ENCODE peak calls at places on chromosome 21, in five cellular contexts. R is stimulated activated CD4-positive, alpha-beta T cell treated with anti-CD3 and anti-CD28 coated beads, Interleukin-4, amount 100 ng/mL, for 4 hours; T is dermis microvascular lymphatic vessel endothelial cell; B is lower leg skin; I is Right ventricle myocardium inferior. A is an unnamed sample.

GRCh38 chr21:26795866-26796329 is 49.3 kb downstream of the ADAMTS1 start:
- DNase-seq in R (no peak), T (no peak), B (no peak), I (no peak), A (no peak)

GRCh38 chr21:42097860-42098259 is 26.7 kb downstream of the UMODL1 start:
- DNase-seq in R (no peak), T (peak; percentile 93), B (peak; percentile 78), I (no peak), A (no peak)

GRCh38 chr21:32190491-32191144 is 88.2 kb downstream of the MIS18A start:
- DNase-seq in R (no peak), T (no peak), B (no peak), I (no peak), A (no peak)

GRCh38 chr21:44427241-44428120 is 27.8 kb upstream of the LRRC3 start:
- DNase-seq in R (no peak), T (no peak), B (no peak), I (peak; percentile 31), A (no peak)

GRCh38 chr21:43939443-43940328 is 72.4 kb upstream of the TRAPPC10 start:
- DNase-seq in R (no peak), T (no peak), B (no peak), I (no peak), A (no peak)

GRCh38 chr21:43269461-43269860 is 100.7 kb downstream of the CRYAA start:
- DNase-seq in R (peak; percentile 31), T (no peak), B (no peak), I (peak; percentile 62), A (peak; percentile 19)

GRCh38 chr21:35198004-35198403 is 148.9 kb upstream of the RUNX1 start:
- DNase-seq in R (no peak), T (no peak), B (peak; percentile 21), I (no peak), A (no peak)

GRCh38 chr21:40054403-40054802 is 187.2 kb downstream of the PCP4 start:
- DNase-seq in R (no peak), T (no peak), B (no peak), I (peak; percentile 65), A (no peak)

GRCh38 chr21:25700741-25701140 is 34.0 kb downstream of the ATP5PF start:
- DNase-seq in R (no peak), T (no peak), B (no peak), I (no peak), A (no peak)

GRCh38 chr21:43718872-43719747 is at the start of gene PDXK:
- DNase-seq in R (peak; percentile 79), T (peak; percentile 31), B (peak; percentile 66), I (peak; percentile 95), A (peak; percentile 64)

GRCh38 chr21:16829532-16829931 is 683.3 kb upstream of the CXADR start:
- DNase-seq in R (no peak), T (no peak), B (no peak), I (no peak), A (no peak)

GRCh38 chr21:33441489-33442477 is 38.0 kb downstream of the TMEM50B start:
- DNase-seq in R (no peak), T (no peak), B (no peak), I (no peak), A (no peak)

GRCh38 chr21:15592271-15592860 is 137.4 kb upstream of the USP25 start:
- DNase-seq in R (no peak), T (peak; percentile 65), B (no peak), I (no peak), A (no peak)

GRCh38 chr21:43196789-43197188 is 28.0 kb downstream of the CRYAA start:
- DNase-seq in R (no peak), T (no peak), B (peak; percentile 59), I (peak; percentile 9), A (no peak)

GRCh38 chr21:40386301-40386911 is 460.6 kb downstream of the DSCAM start:
- DNase-seq in R (peak; percentile 11), T (no peak), B (no peak), I (peak; percentile 55), A (no peak)

GRCh38 chr21:26717146-26717739 is 128.0 kb downstream of the ADAMTS1 start:
- DNase-seq in R (no peak), T (peak; percentile 4), B (no peak), I (no peak), A (no peak)

GRCh38 chr21:38833122-38833521 is 27.4 kb downstream of the ETS2 start:
- DNase-seq in R (no peak), T (no peak), B (no peak), I (no peak), A (no peak)

GRCh38 chr21:39630191-39630591 is 17.5 kb downstream of the B3GALT5 start:
- DNase-seq in R (no peak), T (no peak), B (no peak), I (no peak), A (no peak)

GRCh38 chr21:41816583-41817165 is 49.8 kb upstream of the RIPK4 start:
- DNase-seq in R (peak; percentile 46), T (peak; percentile 30), B (peak; percentile 34), I (no peak), A (peak; percentile 31)

GRCh38 chr21:43648171-43648570 is 11.1 kb downstream of the HSF2BP start:
- DNase-seq in R (no peak), T (no peak), B (no peak), I (no peak), A (no peak)

GRCh38 chr21:38460171-38460742 is 38.0 kb downstream of the ERG start:
- DNase-seq in R (no peak), T (peak; percentile 70), B (no peak), I (no peak), A (no peak)

GRCh38 chr21:46118305-46118870 is 20.5 kb downstream of the COL6A2 start:
- DNase-seq in R (peak; percentile 0), T (no peak), B (no peak), I (peak; percentile 51), A (no peak)

GRCh38 chr21:41974752-41975053 is 20.9 kb upstream of the C2CD2 start:
- DNase-seq in R (no peak), T (no peak), B (no peak), I (no peak), A (no peak)

GRCh38 chr21:35503646-35504045 is 454.5 kb upstream of the RUNX1 start:
- DNase-seq in R (no peak), T (no peak), B (no peak), I (no peak), A (no peak)

GRCh38 chr21:18002393-18002792 is 183.2 kb upstream of the C21orf91 start:
- DNase-seq in R (no peak), T (no peak), B (no peak), I (no peak), A (no peak)

GRCh38 chr21:31873696-31874599 is 1.1 kb downstream of the HUNK start:
- DNase-seq in R (peak; percentile 3), T (no peak), B (no peak), I (peak; percentile 72), A (peak; percentile 25)

GRCh38 chr21:37863842-37864241 is 52.4 kb downstream of the KCNJ6 start:
- DNase-seq in R (no peak), T (no peak), B (no peak), I (no peak), A (no peak)

GRCh38 chr21:37200641-37201480 is 66.3 kb downstream of the VPS26C start:
- DNase-seq in R (no peak), T (no peak), B (no peak), I (no peak), A (no peak)

GRCh38 chr21:36035381-36035791 is 24.9 kb downstream of the SETD4 start:
- DNase-seq in R (no peak), T (no peak), B (no peak), I (no peak), A (no peak)

GRCh38 chr21:42616366-42617340 is 36.8 kb upstream of the PDE9A start:
- DNase-seq in R (peak; percentile 6), T (no peak), B (no peak), I (no peak), A (no peak)

A was measured in activated T-helper 9 cell treated with anti-CD3 and anti-CD28 coated beads, Interleukin-2, amount 50 U/mL, for 16 hours.